ENCODE peak calls at places on chromosomes 6 and 20, in eight cellular contexts. W, G, E, S, N, T, Y and F are unnamed samples.

GRCh38 chr20:58137651-58138265 is 90.7 kb downstream of the ANKRD60 start:
- DNase-seq in W (no peak), S (no peak), T (no peak), G (no peak), N (no peak), Y (no peak), E (no peak), F (no peak)

GRCh38 chr6:151999194-151999593 is 191.7 kb downstream of the ESR1 start:
- DNase-seq in G (no peak), E (no peak), Y (no peak), S (no peak), N (no peak), T (peak; percentile 63), W (no peak), F (no peak)

GRCh38 chr6:30100585-30101422 is 12.1 kb downstream of the TRIM31 start:
- DNase-seq in G (peak; percentile 56), T (peak; percentile 58), S (peak; percentile 77), W (peak; percentile 45), N (peak; percentile 19), E (peak; percentile 28), Y (no peak), F (peak; percentile 29)

GRCh38 chr6:155194399-155194798 is 69.4 kb upstream of the CLDN20 start:
- DNase-seq in G (no peak), N (no peak), Y (no peak), S (no peak), E (no peak), T (no peak), W (no peak), F (no peak)

GRCh38 chr6:161354241-161354840 is 80.5 kb upstream of the AGPAT4 start:
- DNase-seq in Y (no peak), E (no peak), G (no peak), S (peak; percentile 47), N (no peak), T (no peak), W (no peak), F (no peak)

GRCh38 chr6:19759117-19759880 is 77.9 kb upstream of the ID4 start:
- DNase-seq in S (no peak), W (no peak), G (no peak), Y (no peak), E (peak; percentile 17), N (no peak), T (peak; percentile 92), F (no peak)

GRCh38 chr20:63947638-63948456 is 8.4 kb downstream of the UCKL1 start:
- DNase-seq in T (no peak), N (no peak), G (no peak), E (no peak), W (no peak), Y (no peak), S (no peak), F (no peak)

GRCh38 chr6:168417158-168417557 is 23.8 kb upstream of the SMOC2 start:
- DNase-seq in T (no peak), G (no peak), N (no peak), S (peak; percentile 39), E (no peak), Y (no peak), W (no peak), F (peak; percentile 59)

GRCh38 chr6:71181565-71181964 is 107.0 kb upstream of the OGFRL1 start:
- DNase-seq in S (peak; percentile 92), Y (no peak), W (no peak), N (no peak), G (peak; percentile 40), E (peak; percentile 5), T (peak; percentile 92), F (no peak)

GRCh38 chr6:72746276-72746675 is 124.4 kb downstream of the KCNQ5 start:
- DNase-seq in T (peak; percentile 91), W (no peak), G (no peak), E (no peak), S (no peak), N (no peak), Y (no peak), F (no peak)

GRCh38 chr6:54114991-54115390 is 3.7 kb downstream of the MLIP start:
- DNase-seq in T (peak; percentile 58), Y (no peak), N (no peak), G (no peak), E (no peak), S (no peak), W (no peak), F (no peak)

GRCh38 chr6:111952821-111953535 is 79.7 kb upstream of the FYN start:
- DNase-seq in E (no peak), T (peak; percentile 68), N (no peak), W (no peak), G (no peak), S (no peak), Y (no peak), F (no peak)

GRCh38 chr20:43068482-43068881 is 121.2 kb downstream of the PTPRT start:
- DNase-seq in Y (no peak), T (no peak), S (no peak), W (no peak), E (no peak), G (no peak), N (no peak), F (no peak)

GRCh38 chr20:13105071-13105470 is 96.3 kb downstream of the SPTLC3 start:
- DNase-seq in G (no peak), Y (peak; percentile 14), T (no peak), N (no peak), S (peak; percentile 36), E (no peak), W (no peak), F (no peak)

GRCh38 chr6:3693879-3694278 is 57.6 kb downstream of the PXDC1 start:
- DNase-seq in Y (no peak), W (no peak), N (no peak), S (no peak), E (no peak), G (no peak), T (no peak), F (no peak)

GRCh38 chr6:21500894-21501293 is 92.7 kb upstream of the SOX4 start:
- DNase-seq in N (no peak), W (no peak), Y (no peak), E (no peak), G (no peak), S (no peak), T (no peak), F (no peak)

GRCh38 chr6:21500314-21500713 is 93.2 kb upstream of the SOX4 start:
- DNase-seq in Y (no peak), E (no peak), N (no peak), G (no peak), T (no peak), W (no peak), S (no peak), F (no peak)

GRCh38 chr6:21494505-21494904 is 99.0 kb upstream of the SOX4 start:
- DNase-seq in E (no peak), N (no peak), G (no peak), W (no peak), Y (no peak), T (no peak), S (peak; percentile 59), F (no peak)

GRCh38 chr6:21496275-21496674 is 97.3 kb upstream of the SOX4 start:
- DNase-seq in W (peak; percentile 35), T (no peak), E (no peak), S (no peak), Y (no peak), N (no peak), G (no peak), F (no peak)

DNA sequence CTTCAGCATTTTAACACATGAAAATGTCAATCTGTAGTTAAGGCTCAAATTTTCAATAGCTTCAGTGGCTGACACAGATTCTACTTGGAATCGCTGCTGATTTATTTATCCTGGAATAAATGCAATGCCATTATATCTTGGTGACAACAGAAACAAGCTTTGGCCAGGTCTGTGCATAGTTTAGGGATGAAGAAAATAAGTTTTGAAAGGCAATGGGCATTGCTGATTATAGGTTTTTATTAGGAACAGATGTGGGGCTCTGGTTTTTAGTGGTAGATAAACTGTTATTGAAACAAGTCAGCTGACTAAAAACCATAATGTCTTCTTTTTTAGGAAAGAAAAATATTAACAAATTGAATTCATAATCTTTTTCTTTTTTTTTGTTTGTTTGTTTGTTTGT is 96.8 kb upstream of the SOX4 start:
- DNase-seq in G (no peak), W (peak; percentile 57), E (no peak), T (no peak), S (no peak), N (no peak), Y (no peak), F (no peak)
- TF ChIP-seq CTCF in G (no peak), W (no peak), E (no peak), T (no peak), S (no peak), N (no peak), Y (no peak), F (no peak)

GRCh38 chr20:22285555-22285954 is 298.8 kb downstream of the FOXA2 start:
- DNase-seq in E (no peak), N (no peak), W (no peak), S (peak; percentile 14), G (no peak), T (no peak), Y (no peak), F (no peak)
- TF ChIP-seq CTCF in E (peak; percentile 20), N (no peak), W (no peak), S (peak; percentile 27), G (no peak), T (no peak), Y (no peak), F (no peak)

GRCh38 chr6:99241905-99242534 is 107.5 kb downstream of the FAXC start:
- DNase-seq in G (peak; percentile 37), E (no peak), S (peak; percentile 74), Y (no peak), W (peak; percentile 19), T (peak; percentile 51), N (no peak), F (no peak)
- TF ChIP-seq CTCF in G (peak; percentile 38), E (peak; percentile 64), S (peak; percentile 82), Y (peak; percentile 65), W (peak; percentile 58), T (peak; percentile 70), N (peak; percentile 57), F (no peak)

GRCh38 chr6:138594749-138595148 is 95.5 kb upstream of the NHSL1 start:
- DNase-seq in S (no peak), W (no peak), E (no peak), G (no peak), Y (no peak), T (no peak), N (no peak), F (no peak)

GRCh38 chr6:138597336-138597735 is 98.0 kb upstream of the NHSL1 start:
- DNase-seq in G (no peak), W (no peak), N (no peak), E (no peak), S (no peak), Y (no peak), T (no peak), F (no peak)

GRCh38 chr6:138594042-138594636 is 94.8 kb upstream of the NHSL1 start:
- DNase-seq in Y (no peak), E (no peak), G (no peak), T (no peak), W (no peak), S (peak; percentile 47), N (no peak), F (no peak)

GRCh38 chr6:138596591-138596990 is 97.3 kb upstream of the NHSL1 start:
- DNase-seq in T (no peak), Y (no peak), S (no peak), E (no peak), N (no peak), W (no peak), G (no peak), F (no peak)

DNA sequence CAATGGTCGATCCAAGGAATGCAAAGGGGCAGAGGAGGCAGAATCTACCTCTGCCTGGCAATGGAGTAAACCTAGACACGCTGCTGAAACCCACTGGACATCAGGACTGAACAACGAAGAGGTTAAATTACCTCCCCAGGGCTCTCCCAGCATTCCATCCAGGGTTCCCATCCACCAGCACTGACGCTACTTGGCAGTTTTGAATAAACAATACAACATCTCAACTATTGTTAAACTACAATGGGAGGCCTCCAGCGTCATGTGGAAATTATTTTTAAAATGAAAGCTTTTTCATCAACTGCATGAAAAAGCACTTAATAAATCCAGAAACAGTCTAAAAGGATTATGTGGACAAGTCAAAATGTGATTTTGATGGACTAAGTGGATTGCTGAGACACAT is 96.8 kb upstream of the NHSL1 start:
- DNase-seq in E (no peak), Y (no peak), T (no peak), N (no peak), S (no peak), W (no peak), G (no peak), F (no peak)
- TF ChIP-seq CTCF in E (no peak), Y (no peak), T (no peak), N (no peak), S (no peak), W (no peak), G (no peak), F (no peak)